ENCODE peak calls at places on chromosome 16, in seven cellular contexts. One of them, this sample, is unnamed.

GRCh38 chr16:4778050-4778392 is 10.1 kb downstream of the SEPTIN12 start:
- DNase-seq in fibroblast of pulmonary artery: no peak
- DNase-seq in effector memory CD4-positive, alpha-beta T cell: no peak
- DNase-seq in HCT116: no peak
- DNase-seq in PC-3: no peak
- DNase-seq in heart right ventricle: no peak
- DNase-seq in fibroblast of lung: no peak
- DNase-seq in this sample: no peak

GRCh38 chr16:11586375-11586855 is 304 bp downstream of the LITAF start:
- DNase-seq in fibroblast of pulmonary artery: no peak
- DNase-seq in effector memory CD4-positive, alpha-beta T cell: no peak
- DNase-seq in heart right ventricle: no peak
- DNase-seq in fibroblast of lung: no peak
- DNase-seq in PC-3: no peak
- DNase-seq in HCT116: no peak
- DNase-seq in this sample: no peak

GRCh38 chr16:11580451-11581086 is 6.2 kb downstream of the LITAF start:
- DNase-seq in effector memory CD4-positive, alpha-beta T cell: no peak
- DNase-seq in PC-3: no peak
- DNase-seq in fibroblast of lung: no peak
- DNase-seq in heart right ventricle: no peak
- DNase-seq in HCT116: no peak
- DNase-seq in fibroblast of pulmonary artery: no peak
- DNase-seq in this sample: no peak

GRCh38 chr16:15033309-15033707 is 22.6 kb downstream of the NTAN1 start:
- DNase-seq in PC-3: no peak
- DNase-seq in HCT116: no peak
- DNase-seq in effector memory CD4-positive, alpha-beta T cell: no peak
- DNase-seq in heart right ventricle: peak; percentile 84
- DNase-seq in fibroblast of lung: no peak
- DNase-seq in fibroblast of pulmonary artery: no peak
- DNase-seq in this sample: no peak

GRCh38 chr16:5010576-5011329 is 23.0 kb downstream of the NAGPA start:
- DNase-seq in heart right ventricle: no peak
- DNase-seq in effector memory CD4-positive, alpha-beta T cell: no peak
- DNase-seq in fibroblast of pulmonary artery: no peak
- DNase-seq in fibroblast of lung: no peak
- DNase-seq in PC-3: no peak
- DNase-seq in HCT116: no peak
- DNase-seq in this sample: no peak

GRCh38 chr16:89324056-89325010 is 106.8 kb downstream of the ZNF778 start:
- DNase-seq in effector memory CD4-positive, alpha-beta T cell: no peak
- DNase-seq in fibroblast of pulmonary artery: peak; percentile 65
- DNase-seq in heart right ventricle: no peak
- DNase-seq in fibroblast of lung: peak; percentile 97
- DNase-seq in HCT116: no peak
- DNase-seq in PC-3: peak; percentile 20
- DNase-seq in this sample: peak; percentile 82

GRCh38 chr16:77408607-77409006 is 26.2 kb downstream of the ADAMTS18 start:
- DNase-seq in heart right ventricle: no peak
- DNase-seq in effector memory CD4-positive, alpha-beta T cell: no peak
- DNase-seq in fibroblast of pulmonary artery: no peak
- DNase-seq in HCT116: no peak
- DNase-seq in PC-3: no peak
- DNase-seq in fibroblast of lung: no peak
- DNase-seq in this sample: no peak

GRCh38 chr16:71303938-71304337 is 14.7 kb upstream of the CMTR2 start:
- DNase-seq in heart right ventricle: no peak
- DNase-seq in fibroblast of lung: no peak
- DNase-seq in fibroblast of pulmonary artery: no peak
- DNase-seq in effector memory CD4-positive, alpha-beta T cell: no peak
- DNase-seq in PC-3: peak; percentile 62
- DNase-seq in HCT116: peak; percentile 18
- DNase-seq in this sample: no peak

GRCh38 chr16:86517652-86518258 is 7.4 kb downstream of the FOXF1 start:
- DNase-seq in heart right ventricle: peak; percentile 34
- DNase-seq in fibroblast of pulmonary artery: peak; percentile 73
- DNase-seq in effector memory CD4-positive, alpha-beta T cell: no peak
- DNase-seq in fibroblast of lung: peak; percentile 69
- DNase-seq in PC-3: peak; percentile 44
- DNase-seq in HCT116: peak; percentile 51
- DNase-seq in this sample: peak; percentile 85

GRCh38 chr16:52729731-52730130 is 182.8 kb upstream of the TOX3 start:
- DNase-seq in PC-3: no peak
- DNase-seq in effector memory CD4-positive, alpha-beta T cell: no peak
- DNase-seq in fibroblast of pulmonary artery: no peak
- DNase-seq in fibroblast of lung: no peak
- DNase-seq in HCT116: no peak
- DNase-seq in heart right ventricle: no peak
- DNase-seq in this sample: no peak

GRCh38 chr16:48047755-48048154 is 108.0 kb downstream of the ABCC12 start:
- DNase-seq in heart right ventricle: no peak
- DNase-seq in effector memory CD4-positive, alpha-beta T cell: no peak
- DNase-seq in fibroblast of pulmonary artery: no peak
- DNase-seq in HCT116: no peak
- DNase-seq in PC-3: no peak
- DNase-seq in fibroblast of lung: no peak
- DNase-seq in this sample: no peak

GRCh38 chr16:3971261-3971660 is 90.7 kb upstream of the CREBBP start:
- DNase-seq in PC-3: peak; percentile 75
- DNase-seq in fibroblast of lung: peak; percentile 96
- DNase-seq in heart right ventricle: no peak
- DNase-seq in fibroblast of pulmonary artery: peak; percentile 80
- DNase-seq in HCT116: no peak
- DNase-seq in effector memory CD4-positive, alpha-beta T cell: no peak
- DNase-seq in this sample: peak; percentile 85

GRCh38 chr16:11734653-11735043 is 8.0 kb downstream of the TXNDC11 start:
- DNase-seq in PC-3: no peak
- DNase-seq in HCT116: no peak
- DNase-seq in fibroblast of pulmonary artery: no peak
- DNase-seq in heart right ventricle: no peak
- DNase-seq in fibroblast of lung: no peak
- DNase-seq in effector memory CD4-positive, alpha-beta T cell: no peak
- DNase-seq in this sample: no peak

GRCh38 chr16:51048544-51048943 is 102.5 kb downstream of the SALL1 start:
- DNase-seq in effector memory CD4-positive, alpha-beta T cell: no peak
- DNase-seq in PC-3: no peak
- DNase-seq in fibroblast of lung: peak; percentile 33
- DNase-seq in HCT116: no peak
- DNase-seq in fibroblast of pulmonary artery: no peak
- DNase-seq in heart right ventricle: no peak
- DNase-seq in this sample: peak; percentile 0
- H3K4me3 ChIP-seq in effector memory CD4-positive, alpha-beta T cell: no peak overlapping the region
- H3K4me3 ChIP-seq in PC-3: no peak overlapping the region
- H3K4me3 ChIP-seq in fibroblast of lung: no peak overlapping the region
- H3K4me3 ChIP-seq in HCT116: no peak overlapping the region
- H3K4me3 ChIP-seq in fibroblast of pulmonary artery: no peak overlapping the region
- H3K4me3 ChIP-seq in heart right ventricle: no peak overlapping the region
- H3K4me3 ChIP-seq in this sample: no peak overlapping the region

DNA sequence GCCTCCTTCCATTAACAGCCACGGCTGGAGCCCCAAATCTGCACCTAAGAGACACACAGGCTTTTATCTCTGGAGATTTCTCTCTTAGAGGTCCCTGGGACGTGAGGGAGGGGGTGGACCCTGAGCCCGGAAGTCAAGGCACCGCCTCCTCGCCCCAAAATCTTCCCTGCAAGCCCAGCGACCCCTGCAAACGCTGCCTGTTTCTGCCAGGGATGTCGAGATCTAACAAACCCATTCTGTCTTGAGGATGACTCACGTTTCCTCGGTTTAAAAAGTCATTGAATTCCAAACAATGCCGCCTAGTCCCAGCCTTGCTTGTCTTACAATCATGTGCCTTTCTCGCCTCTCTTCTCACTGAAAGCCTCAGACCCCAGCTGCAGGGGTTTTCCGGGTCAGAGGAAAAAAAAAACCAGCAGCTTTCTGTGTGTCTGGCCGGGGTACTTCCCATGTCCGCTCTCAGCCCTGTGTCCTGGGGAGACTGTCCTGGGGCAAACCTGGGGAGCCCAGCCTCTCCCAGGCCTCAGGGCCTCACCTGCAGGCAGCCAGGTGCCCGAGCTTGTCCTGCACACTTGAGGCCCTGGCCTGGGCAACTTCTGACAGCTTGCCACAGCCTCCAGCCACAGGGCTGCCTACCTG is 15.4 kb downstream of the ARL2BP start:
- DNase-seq in heart right ventricle: no peak
- DNase-seq in fibroblast of lung: peak; percentile 79
- DNase-seq in effector memory CD4-positive, alpha-beta T cell: no peak
- DNase-seq in PC-3: peak; percentile 65
- DNase-seq in HCT116: no peak
- DNase-seq in fibroblast of pulmonary artery: peak; percentile 84
- DNase-seq in this sample: peak; percentile 87
- H3K4me3 ChIP-seq in heart right ventricle: no peak overlapping the region
- H3K4me3 ChIP-seq in fibroblast of lung: no peak overlapping the region
- H3K4me3 ChIP-seq in effector memory CD4-positive, alpha-beta T cell: no peak overlapping the region
- H3K4me3 ChIP-seq in PC-3: no peak overlapping the region
- H3K4me3 ChIP-seq in HCT116: no peak overlapping the region
- H3K4me3 ChIP-seq in fibroblast of pulmonary artery: peak overlapping the region; percentile 15
- H3K4me3 ChIP-seq in this sample: peak overlapping the region; percentile 30

GRCh38 chr16:19883296-19883951 is 1.2 kb downstream of the GPRC5B start:
- DNase-seq in heart right ventricle: peak; percentile 62
- DNase-seq in fibroblast of lung: peak; percentile 25
- DNase-seq in fibroblast of pulmonary artery: peak; percentile 58
- DNase-seq in PC-3: no peak
- DNase-seq in effector memory CD4-positive, alpha-beta T cell: no peak
- DNase-seq in HCT116: no peak
- DNase-seq in this sample: peak; percentile 63

GRCh38 chr16:19881783-19882182 is 2.9 kb downstream of the GPRC5B start:
- DNase-seq in heart right ventricle: no peak
- DNase-seq in effector memory CD4-positive, alpha-beta T cell: no peak
- DNase-seq in fibroblast of pulmonary artery: no peak
- DNase-seq in PC-3: no peak
- DNase-seq in HCT116: no peak
- DNase-seq in fibroblast of lung: no peak
- DNase-seq in this sample: no peak

GRCh38 chr16:19881028-19881427 is 3.6 kb downstream of the GPRC5B start:
- DNase-seq in heart right ventricle: no peak
- DNase-seq in PC-3: no peak
- DNase-seq in fibroblast of lung: no peak
- DNase-seq in effector memory CD4-positive, alpha-beta T cell: no peak
- DNase-seq in fibroblast of pulmonary artery: no peak
- DNase-seq in HCT116: no peak
- DNase-seq in this sample: no peak

GRCh38 chr16:19882641-19883040 is 2.0 kb downstream of the GPRC5B start:
- DNase-seq in fibroblast of lung: no peak
- DNase-seq in heart right ventricle: peak; percentile 16
- DNase-seq in effector memory CD4-positive, alpha-beta T cell: no peak
- DNase-seq in PC-3: no peak
- DNase-seq in HCT116: no peak
- DNase-seq in fibroblast of pulmonary artery: no peak
- DNase-seq in this sample: no peak

DNA sequence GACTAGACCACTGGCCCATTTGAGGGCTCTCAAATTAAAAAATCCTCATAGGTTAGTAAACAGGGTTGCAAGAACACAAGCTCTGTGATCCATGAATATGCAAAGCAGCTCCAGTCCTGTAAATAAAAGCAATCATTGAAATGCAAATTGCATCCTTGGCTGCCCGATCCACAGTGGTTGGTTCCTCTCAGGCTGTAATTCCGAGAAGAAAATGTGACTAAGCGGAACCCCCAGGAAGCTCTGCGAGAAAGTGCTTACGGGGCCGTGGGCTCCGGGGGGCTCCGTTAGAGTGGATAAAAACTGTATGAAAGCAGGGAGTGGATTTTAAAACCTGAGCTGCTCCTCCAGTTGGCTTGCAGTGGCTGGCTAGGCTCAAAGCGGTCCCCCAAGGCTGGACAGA is 2.5 kb downstream of the GPRC5B start:
- DNase-seq in PC-3: no peak
- DNase-seq in heart right ventricle: no peak
- DNase-seq in fibroblast of pulmonary artery: no peak
- DNase-seq in HCT116: no peak
- DNase-seq in fibroblast of lung: peak; percentile 18
- DNase-seq in effector memory CD4-positive, alpha-beta T cell: no peak
- DNase-seq in this sample: no peak
- H3K4me3 ChIP-seq in PC-3: no peak overlapping the region
- H3K4me3 ChIP-seq in heart right ventricle: peak overlapping the region; percentile 94
- H3K4me3 ChIP-seq in fibroblast of pulmonary artery: no peak overlapping the region
- H3K4me3 ChIP-seq in HCT116: no peak overlapping the region
- H3K4me3 ChIP-seq in fibroblast of lung: no peak overlapping the region
- H3K4me3 ChIP-seq in effector memory CD4-positive, alpha-beta T cell: no peak overlapping the region
- H3K4me3 ChIP-seq in this sample: no peak overlapping the region

GRCh38 chr16:68491576-68491950 is 43.3 kb upstream of the SMPD3 start:
- DNase-seq in heart right ventricle: no peak
- DNase-seq in fibroblast of lung: no peak
- DNase-seq in effector memory CD4-positive, alpha-beta T cell: no peak
- DNase-seq in HCT116: no peak
- DNase-seq in PC-3: no peak
- DNase-seq in fibroblast of pulmonary artery: no peak
- DNase-seq in this sample: no peak

GRCh38 chr16:68490829-68491575 is 42.7 kb upstream of the SMPD3 start:
- DNase-seq in heart right ventricle: no peak
- DNase-seq in effector memory CD4-positive, alpha-beta T cell: no peak
- DNase-seq in HCT116: peak; percentile 74
- DNase-seq in fibroblast of lung: peak; percentile 71
- DNase-seq in PC-3: peak; percentile 92
- DNase-seq in fibroblast of pulmonary artery: peak; percentile 9
- DNase-seq in this sample: peak; percentile 62

GRCh38 chr16:68492151-68492500 is 43.8 kb upstream of the SMPD3 start:
- DNase-seq in heart right ventricle: no peak
- DNase-seq in effector memory CD4-positive, alpha-beta T cell: no peak
- DNase-seq in HCT116: no peak
- DNase-seq in PC-3: no peak
- DNase-seq in fibroblast of lung: no peak
- DNase-seq in fibroblast of pulmonary artery: no peak
- DNase-seq in this sample: no peak

GRCh38 chr16:68493412-68494070 is 45.2 kb upstream of the SMPD3 start:
- DNase-seq in heart right ventricle: no peak
- DNase-seq in HCT116: no peak
- DNase-seq in PC-3: no peak
- DNase-seq in effector memory CD4-positive, alpha-beta T cell: no peak
- DNase-seq in fibroblast of lung: no peak
- DNase-seq in fibroblast of pulmonary artery: no peak
- DNase-seq in this sample: no peak

DNA sequence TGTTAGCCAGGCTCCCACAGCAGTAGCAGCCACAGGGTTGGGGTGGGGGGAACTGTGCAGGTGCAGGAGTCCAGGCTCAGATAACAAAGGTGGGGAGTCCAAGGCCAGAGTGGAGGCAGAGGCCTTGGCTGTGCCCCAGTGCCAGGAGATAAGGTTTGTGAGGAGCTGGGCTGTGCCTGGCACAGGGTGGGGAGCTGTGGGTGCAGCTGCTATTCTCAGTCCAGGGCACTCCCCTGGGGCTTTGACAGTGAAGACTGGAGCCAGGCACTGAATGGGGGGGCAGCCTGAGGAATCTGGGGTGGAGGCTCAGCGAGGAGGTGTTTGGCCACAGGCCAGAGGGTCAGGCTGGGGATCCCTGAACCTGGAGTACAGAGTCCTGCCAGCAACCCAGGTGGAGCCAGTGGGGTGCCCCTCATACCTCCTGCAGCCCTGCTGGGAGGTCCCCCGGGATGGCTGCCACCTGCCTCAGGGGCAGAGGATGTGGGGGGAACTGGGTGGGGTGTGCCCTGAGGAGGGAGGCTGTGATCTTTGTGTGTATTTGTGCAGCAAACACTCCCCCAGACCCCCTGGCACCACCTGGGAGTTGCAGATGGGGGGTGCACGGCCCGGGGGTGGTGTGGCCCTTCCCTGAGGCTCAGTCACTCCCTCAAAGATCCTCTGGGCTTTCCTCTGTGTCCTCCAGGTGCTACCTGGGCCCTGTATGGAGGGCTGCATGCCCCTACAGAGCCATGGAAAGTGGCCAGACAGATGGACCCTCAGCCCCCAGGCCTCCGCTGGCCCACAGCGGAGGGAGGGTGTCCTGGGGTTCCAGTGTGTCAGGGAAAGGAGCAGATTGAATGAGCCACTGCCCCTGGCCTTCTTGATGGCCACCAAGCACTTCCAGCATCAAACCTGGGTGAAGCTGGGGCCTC is 44.4 kb upstream of the SMPD3 start:
- DNase-seq in heart right ventricle: no peak
- DNase-seq in effector memory CD4-positive, alpha-beta T cell: no peak
- DNase-seq in fibroblast of pulmonary artery: no peak
- DNase-seq in HCT116: no peak
- DNase-seq in PC-3: no peak
- DNase-seq in fibroblast of lung: no peak
- DNase-seq in this sample: no peak
- H3K4me3 ChIP-seq in heart right ventricle: no peak overlapping the region
- H3K4me3 ChIP-seq in effector memory CD4-positive, alpha-beta T cell: no peak overlapping the region
- H3K4me3 ChIP-seq in fibroblast of pulmonary artery: no peak overlapping the region
- H3K4me3 ChIP-seq in HCT116: no peak overlapping the region
- H3K4me3 ChIP-seq in PC-3: no peak overlapping the region
- H3K4me3 ChIP-seq in fibroblast of lung: no peak overlapping the region
- H3K4me3 ChIP-seq in this sample: no peak overlapping the region